ENCODE peak calls at places on chromosome 22, in five cellular contexts. V is IMR-90, M is H1, Y is mesenchymal stem cell, N is neuronal stem cell. E is an unnamed sample.

GRCh38 chr22:43635101-43635500 is 177.0 kb downstream of the EFCAB6 start:
- DNase-seq in Y (no peak), V (no peak), N (no peak), M (no peak), E (no peak)

GRCh38 chr22:25900880-25901279 is 158.9 kb downstream of the MYO18B start:
- DNase-seq in N (no peak), M (no peak), V (no peak), Y (no peak), E (no peak)

GRCh38 chr22:43110927-43111623 is 525 bp downstream of the BIK start:
- DNase-seq in M (no peak), V (no peak), N (no peak), Y (no peak), E (no peak)

GRCh38 chr22:43697894-43698293 is 114.2 kb downstream of the EFCAB6 start:
- DNase-seq in N (no peak), V (no peak), Y (no peak), M (no peak), E (no peak)

GRCh38 chr22:42880815-42881214 is 23.7 kb upstream of the ARFGAP3 start:
- DNase-seq in Y (no peak), N (no peak), M (no peak), V (no peak), E (peak)

GRCh38 chr22:39994566-39995345 is at the start of gene FAM83F:
- DNase-seq in Y (peak), V (no peak), N (no peak), M (no peak), E (peak)

GRCh38 chr22:29167032-29167911 is 38.4 kb upstream of the EMID1 start:
- DNase-seq in N (no peak), M (no peak), Y (no peak), V (no peak), E (no peak)

GRCh38 chr22:31082606-31083376 is 1.7 kb downstream of the SMTN start:
- DNase-seq in Y (peak), M (no peak), V (peak), N (no peak), E (peak)

GRCh38 chr22:27523711-27524110 is 277.8 kb downstream of the MN1 start:
- DNase-seq in N (no peak), M (no peak), Y (no peak), V (no peak), E (no peak)

GRCh38 chr22:39994046-39994565 is 648 bp upstream of the FAM83F start:
- DNase-seq in Y (no peak), V (peak), M (no peak), N (no peak), E (no peak)

GRCh38 chr22:46027219-46028068 is 50.5 kb upstream of the WNT7B start:
- DNase-seq in N (no peak), V (no peak), M (no peak), Y (no peak), E (no peak)

GRCh38 chr22:28800308-28801041 is at the start of gene XBP1:
- DNase-seq in N (peak), V (peak), Y (peak), M (peak), E (peak)

GRCh38 chr22:22086501-22087158 is 104.0 kb upstream of the TOP3B start:
- DNase-seq in V (peak), N (no peak), Y (peak), M (no peak), E (no peak)

GRCh38 chr22:22080270-22080669 is 97.7 kb upstream of the TOP3B start:
- DNase-seq in Y (no peak), V (no peak), M (no peak), N (no peak), E (no peak)

GRCh38 chr22:31737932-31738331 is 12.0 kb downstream of the PRR14L start:
- DNase-seq in M (no peak), N (no peak), Y (no peak), V (no peak), E (no peak)

DNA sequence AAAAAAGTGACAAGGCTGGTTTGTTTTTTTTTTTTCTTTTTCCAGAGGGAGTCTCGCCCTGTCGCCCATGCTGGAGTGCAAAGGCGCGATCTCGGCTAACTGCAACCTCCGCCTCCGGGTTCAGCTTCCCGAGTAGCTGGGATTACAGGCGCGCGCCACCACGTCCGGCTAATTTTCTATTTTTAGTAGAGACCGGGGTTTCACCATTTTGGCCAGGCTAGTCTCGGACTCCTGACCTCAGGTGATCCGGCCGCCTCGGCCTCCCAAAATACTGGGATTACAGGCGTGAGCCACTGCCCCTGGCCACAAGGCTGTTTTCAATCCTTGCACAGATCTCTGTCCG is 617 bp downstream of the ATP6V1E1 start:
- DNase-seq in N (no peak), V (no peak), Y (peak), M (no peak), E (no peak)
- H4K91ac ChIP-seq in N (no peak), V (peak), Y (peak), M (peak), E (no peak)

GRCh38 chr22:49536571-49537131 is 291.0 kb downstream of the BRD1 start:
- DNase-seq in Y (no peak), N (no peak), M (peak), V (no peak), E (peak)
- H4K91ac ChIP-seq in Y (no peak), N (no peak), M (peak), V (no peak), E (no peak)

GRCh38 chr22:37742374-37743092 is 45.7 kb downstream of the TRIOBP start:
- DNase-seq in N (no peak), M (no peak), Y (peak), V (peak), E (no peak)

GRCh38 chr22:37740455-37741311 is 43.8 kb downstream of the TRIOBP start:
- DNase-seq in M (no peak), Y (no peak), N (no peak), V (no peak), E (no peak)

GRCh38 chr22:37741312-37741795 is 44.5 kb downstream of the TRIOBP start:
- DNase-seq in Y (peak), N (no peak), V (peak), M (no peak), E (no peak)

GRCh38 chr22:37739611-37740049 is 42.8 kb downstream of the TRIOBP start:
- DNase-seq in M (no peak), N (no peak), V (no peak), Y (no peak), E (no peak)

GRCh38 chr22:37739000-37739399 is 42.2 kb downstream of the TRIOBP start:
- DNase-seq in M (no peak), V (peak), Y (peak), N (no peak), E (no peak)
- H4K91ac ChIP-seq in M (no peak), V (peak), Y (peak), N (no peak), E (no peak)

GRCh38 chr22:23400286-23400981 is 179.7 kb downstream of the IGLL1 start:
- DNase-seq in V (no peak), M (no peak), Y (no peak), N (no peak), E (no peak)

GRCh38 chr22:23398701-23399366 is 181.3 kb downstream of the IGLL1 start:
- DNase-seq in N (no peak), Y (no peak), V (no peak), M (no peak), E (no peak)

GRCh38 chr22:23397618-23398567 is 182.2 kb downstream of the IGLL1 start:
- DNase-seq in M (no peak), V (no peak), Y (no peak), N (no peak), E (no peak)

GRCh38 chr22:23401111-23401909 is 178.8 kb downstream of the IGLL1 start:
- DNase-seq in M (no peak), N (no peak), V (peak), Y (peak), E (no peak)

GRCh38 chr22:23399367-23400285 is 180.5 kb downstream of the IGLL1 start:
- DNase-seq in Y (no peak), M (no peak), N (no peak), V (no peak), E (no peak)
- H4K91ac ChIP-seq in Y (no peak), M (no peak), N (no peak), V (no peak), E (no peak)

GRCh38 chr22:20782083-20782482 is 8.2 kb downstream of the SERPIND1 start:
- DNase-seq in V (peak), N (no peak), Y (peak), M (no peak), E (no peak)
- H4K91ac ChIP-seq in V (no peak), N (no peak), Y (no peak), M (no peak), E (no peak)

GRCh38 chr22:36914383-36914752 is 940 bp downstream of the CSF2RB start:
- DNase-seq in M (no peak), V (no peak), N (no peak), Y (no peak), E (no peak)

GRCh38 chr22:36913431-36914382 is at the start of gene CSF2RB:
- DNase-seq in M (no peak), N (no peak), Y (no peak), V (no peak), E (no peak)

GRCh38 chr22:36910461-36910860 is 3.0 kb upstream of the CSF2RB start:
- DNase-seq in N (no peak), Y (no peak), V (no peak), M (no peak), E (no peak)

GRCh38 chr22:36912694-36913430 is 566 bp upstream of the CSF2RB start:
- DNase-seq in Y (no peak), V (no peak), M (no peak), N (no peak), E (no peak)

DNA sequence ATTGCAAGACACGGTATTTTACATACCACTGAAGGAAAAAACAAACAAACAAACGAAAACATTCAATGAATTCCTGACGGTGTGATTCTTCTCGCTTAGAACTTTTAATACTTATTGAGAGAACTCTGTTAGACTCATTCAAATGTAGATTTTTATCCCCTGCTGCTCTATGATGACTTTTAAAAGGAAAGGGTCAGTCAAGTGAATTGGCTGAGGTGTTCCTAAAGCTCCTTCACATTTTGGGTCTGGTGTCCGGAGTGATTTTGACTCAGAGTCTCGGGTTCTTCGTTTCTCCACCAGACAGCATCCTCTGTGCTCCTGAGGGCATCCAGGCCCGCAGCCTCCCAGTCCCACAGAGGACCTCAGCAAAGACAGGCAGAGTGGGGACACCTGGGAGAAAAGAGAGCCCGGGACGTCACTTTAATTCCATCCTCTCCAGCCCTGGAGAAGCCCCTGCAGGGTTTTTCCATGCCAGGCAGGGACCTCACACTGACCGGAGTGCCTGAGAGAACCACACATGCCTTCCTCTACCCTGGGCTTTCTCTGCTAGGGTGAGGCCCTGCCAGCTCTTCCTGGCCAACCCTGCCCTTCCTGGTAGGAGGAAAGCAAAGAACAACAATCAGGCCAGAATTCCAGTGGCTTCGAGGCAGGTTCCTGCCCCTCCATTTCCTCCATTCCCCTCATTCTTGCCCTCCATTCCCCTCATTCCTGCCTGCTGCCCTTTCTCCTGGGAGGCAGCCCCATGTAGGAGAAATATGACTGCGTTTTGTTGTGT is 1.4 kb upstream of the CSF2RB start:
- DNase-seq in V (no peak), N (no peak), Y (no peak), M (no peak), E (peak)
- H4K91ac ChIP-seq in V (no peak), N (no peak), Y (no peak), M (no peak), E (no peak)

DNA sequence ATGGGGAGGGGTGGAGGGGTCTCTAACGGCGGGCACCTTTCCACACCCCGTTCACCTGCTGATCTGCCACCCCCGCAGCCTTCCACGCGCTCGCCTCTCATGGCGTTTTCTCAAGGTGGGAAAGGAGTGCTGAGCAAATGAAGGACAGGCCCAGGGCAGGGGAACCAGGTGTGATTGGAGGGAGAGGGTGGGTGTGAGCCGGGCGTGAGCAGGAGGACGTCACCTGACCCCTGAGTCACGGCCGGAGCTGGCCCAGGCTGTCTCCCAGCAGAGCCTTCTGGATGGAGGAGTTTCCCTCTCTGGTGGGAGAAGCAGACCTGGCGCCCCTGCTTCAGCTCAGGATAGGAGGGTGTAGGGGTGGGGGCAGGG is 14.0 kb upstream of the ARHGAP8 start:
- DNase-seq in N (no peak), M (no peak), Y (no peak), V (peak), E (peak)
- H4K91ac ChIP-seq in N (no peak), M (no peak), Y (no peak), V (no peak), E (no peak)

DNA sequence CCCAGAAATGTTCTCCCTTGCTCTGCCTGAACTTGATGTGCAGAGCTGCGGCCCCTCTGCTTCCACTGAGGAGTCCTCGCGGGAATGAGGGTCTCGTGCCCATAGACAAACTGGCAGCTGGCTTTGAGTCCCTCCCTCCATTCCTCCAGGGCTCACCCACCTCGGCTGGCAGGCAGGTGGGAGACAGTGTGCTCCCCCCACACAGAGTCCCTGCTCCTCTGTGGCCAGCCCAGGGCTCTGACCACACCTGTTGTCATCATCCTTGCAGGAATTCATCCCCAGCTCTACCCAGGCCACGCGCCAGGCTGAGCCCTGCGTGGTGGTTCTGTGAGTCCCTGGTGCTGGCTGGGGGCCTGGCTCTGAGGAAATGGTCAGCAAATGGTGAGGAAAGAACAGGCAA is 521.9 kb downstream of the TBC1D22A start:
- DNase-seq in N (no peak), V (no peak), Y (no peak), M (no peak), E (no peak)
- H4K91ac ChIP-seq in N (no peak), V (no peak), Y (no peak), M (no peak), E (no peak)

GRCh38 chr22:45007946-45008852 is 1.6 kb downstream of the PHF21B start:
- DNase-seq in V (no peak), Y (peak), N (peak), M (no peak), E (peak)

GRCh38 chr22:45010532-45010900 is 711 bp upstream of the PHF21B start:
- DNase-seq in M (no peak), V (no peak), N (no peak), Y (no peak), E (no peak)

GRCh38 chr22:45008853-45009751 is 703 bp downstream of the PHF21B start:
- DNase-seq in V (no peak), Y (peak), N (peak), M (no peak), E (no peak)

GRCh38 chr22:45007247-45007945 is 2.4 kb downstream of the PHF21B start:
- DNase-seq in Y (peak), M (no peak), V (peak), N (peak), E (peak)

DNA sequence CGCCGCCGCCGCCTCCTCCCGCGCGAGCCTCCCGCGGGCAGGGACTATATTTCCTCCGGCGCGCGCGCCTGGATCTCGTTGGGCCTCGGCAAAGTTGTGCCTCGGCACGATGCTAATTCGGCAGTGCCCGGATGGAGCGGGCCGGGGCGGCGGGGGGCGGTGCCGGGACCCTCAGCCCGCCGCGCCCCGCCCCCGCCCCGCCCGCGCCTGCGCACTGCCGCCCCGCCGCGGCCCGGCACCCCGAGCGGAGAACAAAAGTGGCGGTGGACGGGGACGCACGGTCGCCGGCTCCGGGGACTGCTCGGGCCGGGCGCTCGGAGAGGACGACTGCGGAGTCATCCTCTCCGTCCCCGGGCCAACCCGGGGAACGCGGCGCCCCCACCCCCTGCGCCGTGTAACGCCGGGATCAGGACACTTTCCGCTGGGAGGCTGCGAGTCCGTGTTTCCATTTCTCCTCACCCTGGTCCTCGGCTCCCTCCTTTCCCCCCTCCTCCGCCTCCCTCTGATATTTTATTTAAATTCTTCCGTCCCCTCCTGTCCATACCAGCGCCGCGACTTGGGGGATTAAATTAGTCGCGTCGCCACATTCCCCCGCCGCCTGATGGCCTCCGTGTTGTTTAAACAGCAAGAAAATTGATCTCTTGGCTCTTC is at the start of gene PHF21B:
- DNase-seq in N (peak), Y (peak), M (no peak), V (peak), E (peak)
- H4K91ac ChIP-seq in N (no peak), Y (no peak), M (peak), V (no peak), E (no peak)

GRCh38 chr22:36566720-36567119 is 37.8 kb upstream of the EIF3D start:
- DNase-seq in Y (no peak), V (no peak), N (no peak), M (no peak), E (no peak)

GRCh38 chr22:36565686-36566085 is 36.7 kb upstream of the EIF3D start:
- DNase-seq in Y (no peak), N (no peak), M (no peak), V (no peak), E (no peak)

GRCh38 chr22:36571991-36572390 is 43.0 kb upstream of the EIF3D start:
- DNase-seq in N (no peak), Y (no peak), M (no peak), V (no peak), E (no peak)

GRCh38 chr22:36569999-36570398 is 41.0 kb upstream of the EIF3D start:
- DNase-seq in V (peak), Y (no peak), M (peak), N (peak), E (peak)

DNA sequence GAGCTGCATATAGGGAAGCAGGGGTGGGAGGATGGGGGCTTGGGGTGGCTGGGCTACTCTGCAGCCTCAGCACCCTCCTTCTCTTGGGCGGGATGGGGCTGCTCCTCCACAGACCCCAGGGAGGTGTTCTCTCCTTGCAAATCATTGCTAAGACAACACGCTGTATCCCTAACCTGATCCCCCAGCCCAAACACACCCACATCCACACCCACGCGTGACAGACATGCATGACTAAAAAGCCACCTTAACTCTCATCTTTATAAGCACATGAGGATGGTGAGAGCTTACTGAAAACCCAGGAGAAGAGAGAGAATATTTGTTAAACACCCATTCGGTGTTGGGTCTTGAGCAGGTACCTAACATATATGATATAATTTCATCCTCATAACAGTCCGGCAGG is 39.9 kb upstream of the EIF3D start:
- DNase-seq in M (no peak), N (no peak), Y (no peak), V (no peak), E (no peak)
- H4K91ac ChIP-seq in M (no peak), N (no peak), Y (no peak), V (no peak), E (no peak)

E was measured in H9.